ENCODE peak calls at places on chromosomes 2 and 18, in eight cellular contexts. G is bronchial epithelial cell, J is Right ventricle myocardium superior, V is T-helper 9 cell, Q is osteoblast, L is endothelial cell, U is fibroblast of mammary gland, W is NCI-H748 treated with DMSO at 0.1 percent for 48 hours. E is an unnamed sample.

GRCh38 chr18:34890486-34891085 is 150.6 kb upstream of the MAPRE2 start:
- DNase-seq in U (no peak), Q (no peak), G (no peak), L (no peak), J (no peak), W (no peak), V (no peak), E (no peak)

GRCh38 chr2:237058423-237058822 is 27.3 kb upstream of the COPS8 start:
- DNase-seq in L (no peak), U (no peak), Q (no peak), V (no peak), G (no peak), J (no peak), W (no peak), E (no peak)

GRCh38 chr2:86622409-86622877 is 1.2 kb downstream of the RNF103 start:
- DNase-seq in W (peak), Q (peak), L (peak), G (peak), U (peak), V (peak), J (peak), E (no peak)

GRCh38 chr2:75100691-75101236 is 98.6 kb downstream of the TACR1 start:
- DNase-seq in W (no peak), Q (peak), V (no peak), U (peak), J (no peak), G (no peak), L (no peak), E (no peak)

GRCh38 chr2:129717560-129718128 is 261.8 kb upstream of the RAB6C start:
- DNase-seq in G (no peak), Q (no peak), L (no peak), J (no peak), V (no peak), W (no peak), U (no peak), E (no peak)

GRCh38 chr2:86087936-86088850 is 17.5 kb downstream of the POLR1A start:
- DNase-seq in G (no peak), L (no peak), J (no peak), Q (no peak), U (no peak), W (no peak), V (no peak), E (no peak)

GRCh38 chr2:240460243-240460630 is 24.8 kb downstream of the GPC1 start:
- DNase-seq in J (peak), G (no peak), L (no peak), W (no peak), Q (peak), V (no peak), U (no peak), E (no peak)

GRCh38 chr2:240818293-240818542 is 1.8 kb downstream of the KIF1A start:
- DNase-seq in G (no peak), Q (peak), L (no peak), W (no peak), U (no peak), V (no peak), J (no peak), E (no peak)

GRCh38 chr18:47930086-47930843 is at the start of gene SMAD2:
- DNase-seq in J (peak), U (peak), L (peak), G (peak), V (peak), Q (peak), W (peak), E (peak)

GRCh38 chr2:11559066-11559785 is 25.4 kb downstream of the GREB1 start:
- DNase-seq in J (no peak), Q (no peak), L (no peak), V (no peak), W (no peak), G (no peak), U (no peak), E (no peak)

GRCh38 chr2:187826023-187826422 is 271.8 kb upstream of the TFPI start:
- DNase-seq in W (no peak), L (no peak), J (no peak), V (no peak), Q (no peak), G (no peak), U (peak), E (no peak)

GRCh38 chr2:157480182-157480961 is 36.5 kb upstream of the CYTIP start:
- DNase-seq in J (peak), W (no peak), G (peak), L (no peak), V (no peak), U (peak), Q (peak), E (no peak)

GRCh38 chr2:176148758-176149483 is 2.4 kb upstream of the HOXD4 start:
- DNase-seq in U (no peak), W (no peak), L (no peak), J (no peak), Q (peak), G (no peak), V (no peak), E (no peak)

GRCh38 chr2:186891219-186891621 is 42.2 kb upstream of the ZSWIM2 start:
- DNase-seq in Q (no peak), W (no peak), U (peak), G (peak), L (no peak), J (no peak), V (no peak), E (no peak)

GRCh38 chr2:40639294-40639693 is 187.4 kb upstream of the SLC8A1 start:
- DNase-seq in U (no peak), G (no peak), W (no peak), V (no peak), L (no peak), J (no peak), Q (no peak), E (no peak)